ENCODE peak calls at places on chromosomes 5 and 9, in seven cellular contexts. Q, E, W, F, M, I and J are unnamed samples.

GRCh38 chr9:113577525-113578261 is 114.2 kb downstream of the RGS3 start:
- DNase-seq in Q (no peak), E (no peak), W (no peak), F (peak; percentile 70), M (peak; percentile 53), I (no peak), J (no peak)

GRCh38 chr5:127562252-127562651 is 44.8 kb downstream of the PRRC1 start:
- DNase-seq in Q (no peak), E (peak; percentile 73), W (no peak), F (no peak), M (no peak), I (no peak), J (no peak)

GRCh38 chr9:137085918-137086530 is 761 bp upstream of the MAN1B1 start:
- DNase-seq in Q (no peak), E (peak; percentile 46), W (peak; percentile 43), F (no peak), M (peak; percentile 63), I (no peak), J (no peak)

GRCh38 chr5:179800696-179801201 is 5.9 kb downstream of the MGAT4B start:
- DNase-seq in Q (no peak), E (no peak), W (no peak), F (no peak), M (no peak), I (no peak), J (no peak)

GRCh38 chr5:40333459-40334241 is 346.1 kb upstream of the PTGER4 start:
- DNase-seq in Q (no peak), E (no peak), W (no peak), F (no peak), M (no peak), I (no peak), J (no peak)

GRCh38 chr5:60457256-60457655 is 242.7 kb downstream of the DEPDC1B start:
- DNase-seq in Q (no peak), E (no peak), W (no peak), F (no peak), M (no peak), I (no peak), J (no peak)

GRCh38 chr9:124855566-124855943 is 2.3 kb downstream of the WDR38 start:
- DNase-seq in Q (no peak), E (no peak), W (no peak), F (no peak), M (no peak), I (no peak), J (no peak)

GRCh38 chr9:125074976-125075375 is 68.4 kb downstream of the SCAI start:
- DNase-seq in Q (no peak), E (no peak), W (no peak), F (no peak), M (no peak), I (no peak), J (no peak)

GRCh38 chr9:84296146-84296843 is 44.3 kb downstream of the SLC28A3 start:
- DNase-seq in Q (peak; percentile 20), E (no peak), W (no peak), F (no peak), M (no peak), I (peak; percentile 4), J (peak; percentile 33)

GRCh38 chr9:114790521-114790920 is 15.3 kb downstream of the TNFSF15 start:
- DNase-seq in Q (no peak), E (no peak), W (no peak), F (no peak), M (no peak), I (no peak), J (no peak)

GRCh38 chr5:141632650-141633049 is 4.0 kb downstream of the HDAC3 start:
- DNase-seq in Q (no peak), E (no peak), W (no peak), F (no peak), M (no peak), I (no peak), J (no peak)

GRCh38 chr5:10401499-10401898 is 40.2 kb upstream of the ROPN1L start:
- DNase-seq in Q (no peak), E (no peak), W (no peak), F (no peak), M (no peak), I (no peak), J (no peak)

GRCh38 chr9:119905706-119906105 is 536.5 kb upstream of the BRINP1 start:
- DNase-seq in Q (no peak), E (no peak), W (no peak), F (no peak), M (no peak), I (no peak), J (no peak)

GRCh38 chr9:119898316-119898715 is 529.1 kb upstream of the BRINP1 start:
- DNase-seq in Q (no peak), E (no peak), W (no peak), F (no peak), M (no peak), I (no peak), J (no peak)

GRCh38 chr9:119907056-119907455 is 537.8 kb upstream of the BRINP1 start:
- DNase-seq in Q (no peak), E (no peak), W (no peak), F (no peak), M (no peak), I (no peak), J (no peak)

GRCh38 chr9:119902611-119903010 is 533.4 kb upstream of the BRINP1 start:
- DNase-seq in Q (no peak), E (no peak), W (no peak), F (no peak), M (no peak), I (no peak), J (no peak)
- H3K27ac ChIP-seq in Q (no peak overlapping the region), E (no peak overlapping the region), W (no peak overlapping the region), F (no peak overlapping the region), M (no peak overlapping the region), I (no peak overlapping the region), J (no peak overlapping the region)

GRCh38 chr9:21031091-21031817 is at the start of gene HACD4:
- DNase-seq in Q (peak; percentile 77), E (peak; percentile 82), W (peak; percentile 18), F (peak; percentile 94), M (peak; percentile 53), I (peak; percentile 40), J (no peak)
- H3K27ac ChIP-seq in Q (peak within 1 kb of the TSS; percentile 64), E (peak within 1 kb of the TSS; percentile 47), W (no peak within 1 kb of the TSS), F (peak within 1 kb of the TSS; percentile 84), M (peak within 1 kb of the TSS; percentile 68), I (peak within 1 kb of the TSS; percentile 66), J (peak within 1 kb of the TSS; percentile 3)

DNA sequence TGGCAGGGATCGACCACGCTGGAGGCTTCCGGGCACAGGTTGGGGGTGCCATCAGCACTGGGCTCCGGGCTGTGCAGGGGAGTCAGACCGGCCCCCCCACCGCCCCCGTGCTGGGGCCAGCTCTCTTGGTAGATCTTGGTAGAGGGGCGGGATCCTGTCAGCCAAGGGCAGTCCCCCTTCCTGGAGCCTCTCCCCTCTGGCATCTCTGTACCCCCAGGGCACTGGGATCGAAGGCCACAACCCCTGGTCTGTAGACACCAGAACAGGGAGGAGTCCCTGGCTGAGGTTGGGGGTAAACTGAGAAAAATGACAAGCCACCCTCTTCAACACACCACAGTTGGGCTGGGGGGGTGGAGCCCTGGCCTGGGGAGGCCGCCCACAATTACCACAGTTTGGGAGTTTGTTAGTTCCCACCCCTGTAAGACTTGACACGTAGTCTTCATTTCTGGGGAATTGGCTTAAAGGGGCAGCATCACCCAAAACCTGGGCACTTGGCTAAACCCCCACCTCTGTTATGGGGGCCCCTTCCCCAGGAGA is 885 bp downstream of the CERCAM start:
- DNase-seq in Q (no peak), E (no peak), W (peak; percentile 14), F (no peak), M (peak; percentile 38), I (no peak), J (no peak)
- H3K27ac ChIP-seq in Q (no peak overlapping the region), E (no peak overlapping the region), W (peak overlapping the region; percentile 1), F (peak overlapping the region; percentile 48), M (peak overlapping the region; percentile 89), I (no peak overlapping the region), J (peak overlapping the region; percentile 84)

GRCh38 chr5:17157294-17157693 is 60.1 kb upstream of the BASP1 start:
- DNase-seq in Q (no peak), E (no peak), W (no peak), F (no peak), M (no peak), I (no peak), J (no peak)
- H3K27ac ChIP-seq in Q (no peak overlapping the region), E (no peak overlapping the region), W (no peak overlapping the region), F (no peak overlapping the region), M (no peak overlapping the region), I (no peak overlapping the region), J (peak overlapping the region; percentile 61)

GRCh38 chr9:34652608-34653007 is 623 bp downstream of the IL11RA start:
- DNase-seq in Q (no peak), E (no peak), W (no peak), F (no peak), M (no peak), I (no peak), J (no peak)
- H3K27ac ChIP-seq in Q (peak overlapping the region; percentile 16), E (no peak overlapping the region), W (no peak overlapping the region), F (peak overlapping the region; percentile 61), M (peak overlapping the region; percentile 93), I (no peak overlapping the region), J (no peak overlapping the region)

GRCh38 chr5:68628082-68628796 is 412.7 kb downstream of the PIK3R1 start:
- DNase-seq in Q (no peak), E (no peak), W (no peak), F (no peak), M (no peak), I (no peak), J (no peak)

GRCh38 chr5:68630354-68630753 is 414.8 kb downstream of the PIK3R1 start:
- DNase-seq in Q (no peak), E (no peak), W (no peak), F (no peak), M (no peak), I (no peak), J (no peak)

DNA sequence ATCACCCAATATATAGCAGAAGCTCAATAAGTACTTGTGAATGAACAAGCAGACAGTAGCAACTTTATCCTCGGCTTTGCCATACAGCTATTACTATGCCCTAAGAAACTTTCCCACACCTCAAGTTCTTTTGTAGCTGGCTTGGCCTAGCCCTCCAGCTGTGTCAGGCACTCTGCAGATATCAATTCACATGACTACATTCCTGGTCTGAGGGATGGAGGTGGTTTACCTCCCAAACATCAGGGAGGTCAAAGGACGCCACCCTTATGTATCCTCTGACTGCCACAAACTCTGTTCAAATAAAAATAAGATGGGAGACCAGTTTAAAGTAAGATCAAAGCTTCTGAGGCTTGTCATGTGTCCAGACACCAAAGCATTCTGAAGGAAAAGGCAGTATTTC is 416.3 kb downstream of the PIK3R1 start:
- DNase-seq in Q (no peak), E (no peak), W (no peak), F (no peak), M (no peak), I (no peak), J (no peak)
- H3K27ac ChIP-seq in Q (no peak overlapping the region), E (no peak overlapping the region), W (no peak overlapping the region), F (no peak overlapping the region), M (no peak overlapping the region), I (no peak overlapping the region), J (no peak overlapping the region)

GRCh38 chr9:98931990-98932389 is 11.7 kb upstream of the COL15A1 start:
- DNase-seq in Q (no peak), E (no peak), W (no peak), F (no peak), M (no peak), I (no peak), J (no peak)
- H3K27ac ChIP-seq in Q (no peak overlapping the region), E (no peak overlapping the region), W (no peak overlapping the region), F (no peak overlapping the region), M (no peak overlapping the region), I (no peak overlapping the region), J (no peak overlapping the region)